ENCODE peak calls at places on chromosome 13, in four cellular contexts. J is nephron progenitor cell, Y is mammary epithelial cell, D is fibroblast of lung. A is an unnamed sample.
A peak's percentile ranks its signal among the peaks of the same experiment; 100 is the strongest.

GRCh38 chr13:38804061-38804460 is 117.2 kb downstream of the FREM2 start:
- DNase-seq in J (no peak), Y (no peak), D (no peak), A (no peak)

GRCh38 chr13:34941436-34941834 is 635 bp upstream of the NBEA start:
- DNase-seq in J (no peak), Y (no peak), D (no peak), A (no peak)

GRCh38 chr13:112450567-112451240 is 74.5 kb downstream of the SPACA7 start:
- DNase-seq in J (no peak), Y (no peak), D (no peak), A (no peak)

GRCh38 chr13:32261567-32261966 is 53.6 kb downstream of the ZAR1L start:
- DNase-seq in J (no peak), Y (peak; percentile 60), D (peak; percentile 95), A (peak; percentile 60)

GRCh38 chr13:46297338-46297737 is 85.6 kb downstream of the LRRC63 start:
- DNase-seq in J (no peak), Y (no peak), D (peak; percentile 35), A (no peak)

GRCh38 chr13:41847216-41847615 is 113.7 kb downstream of the VWA8 start:
- DNase-seq in J (no peak), Y (no peak), D (no peak), A (no peak)

GRCh38 chr13:39590466-39591036 is 12.4 kb downstream of the LHFPL6 start:
- DNase-seq in J (no peak), Y (no peak), D (no peak), A (no peak)

GRCh38 chr13:23956106-23956505 is 58.8 kb upstream of the C1QTNF9B start:
- DNase-seq in J (no peak), Y (peak; percentile 90), D (peak; percentile 85), A (no peak)

GRCh38 chr13:24134772-24135171 is 25.7 kb upstream of the SPATA13 start:
- DNase-seq in J (no peak), Y (no peak), D (peak; percentile 64), A (no peak)

GRCh38 chr13:23460309-23460708 is 26.8 kb upstream of the SACS start:
- DNase-seq in J (no peak), Y (no peak), D (no peak), A (no peak)

GRCh38 chr13:48194392-48194754 is 38.6 kb upstream of the ITM2B start:
- DNase-seq in J (no peak), Y (peak; percentile 63), D (peak; percentile 8), A (no peak)

GRCh38 chr13:59303433-59303832 is 860.3 kb downstream of the DIAPH3 start:
- DNase-seq in J (no peak), Y (no peak), D (peak; percentile 78), A (no peak)

GRCh38 chr13:97003071-97003470 is 8.8 kb upstream of the OXGR1 start:
- DNase-seq in J (no peak), Y (peak; percentile 25), D (peak; percentile 71), A (no peak)

GRCh38 chr13:90717451-90717936 is 630.0 kb upstream of the MIR17HG start:
- DNase-seq in J (no peak), Y (peak; percentile 76), D (peak; percentile 97), A (peak; percentile 9)

GRCh38 chr13:21063031-21063430 is 1.6 kb upstream of the LATS2 start:
- DNase-seq in J (no peak), Y (no peak), D (no peak), A (no peak)

GRCh38 chr13:31476753-31477152 is 262.6 kb upstream of the RXFP2 start:
- DNase-seq in J (no peak), Y (no peak), D (peak; percentile 6), A (no peak)

GRCh38 chr13:44577236-44578063 is 1.3 kb upstream of the TSC22D1 start:
- DNase-seq in J (peak; percentile 99), Y (peak; percentile 93), D (peak; percentile 93), A (peak; percentile 85)

GRCh38 chr13:106597190-106597589 is 29.3 kb upstream of the ARGLU1 start:
- DNase-seq in J (no peak), Y (no peak), D (no peak), A (peak; percentile 51)

GRCh38 chr13:40060318-40061007 is 405.0 kb downstream of the COG6 start:
- DNase-seq in J (no peak), Y (peak; percentile 99), D (peak; percentile 94), A (peak; percentile 91)

GRCh38 chr13:35309711-35310110 is 166.8 kb downstream of the MAB21L1 start:
- DNase-seq in J (no peak), Y (no peak), D (no peak), A (no peak)

GRCh38 chr13:75202981-75203380 is 279.0 kb downstream of the TBC1D4 start:
- DNase-seq in J (no peak), Y (no peak), D (no peak), A (no peak)

GRCh38 chr13:61410669-61411297 is 4.9 kb downstream of the PCDH20 start:
- DNase-seq in J (no peak), Y (no peak), D (peak; percentile 9), A (no peak)

GRCh38 chr13:98681017-98681416 is 71.5 kb downstream of the SLC15A1 start:
- DNase-seq in J (no peak), Y (no peak), D (no peak), A (no peak)

GRCh38 chr13:104008571-104009435 is 942.6 kb upstream of the SLC10A2 start:
- DNase-seq in J (no peak), Y (peak; percentile 30), D (peak; percentile 94), A (peak; percentile 2)

GRCh38 chr13:50129923-50130685 is 114.9 kb downstream of the KCNRG start:
- DNase-seq in J (peak; percentile 58), Y (no peak), D (peak; percentile 35), A (peak; percentile 47)

GRCh38 chr13:101144808-101145419 is 271.4 kb downstream of the NALCN start:
- DNase-seq in J (peak; percentile 27), Y (peak; percentile 30), D (peak; percentile 47), A (peak; percentile 32)

GRCh38 chr13:38796890-38797289 is 110.0 kb downstream of the FREM2 start:
- DNase-seq in J (no peak), Y (no peak), D (no peak), A (no peak)

GRCh38 chr13:97116754-97117153 is 105.4 kb upstream of the MBNL2 start:
- DNase-seq in J (no peak), Y (peak; percentile 64), D (peak; percentile 80), A (no peak)

GRCh38 chr13:94620286-94620896 is 18.7 kb downstream of the GPR180 start:
- DNase-seq in J (peak; percentile 15), Y (peak; percentile 28), D (peak; percentile 11), A (no peak)

GRCh38 chr13:57045816-57046691 is 94.7 kb upstream of the PRR20A start:
- DNase-seq in J (no peak), Y (no peak), D (no peak), A (no peak)

GRCh38 chr13:90696254-90696653 is 651.2 kb upstream of the MIR17HG start:
- DNase-seq in J (no peak), Y (peak; percentile 76), D (peak; percentile 86), A (no peak)

GRCh38 chr13:110337287-110337686 is 30.2 kb downstream of the COL4A2 start:
- DNase-seq in J (no peak), Y (no peak), D (no peak), A (no peak)

GRCh38 chr13:73129023-73129422 is 70.2 kb downstream of the KLF5 start:
- DNase-seq in J (no peak), Y (no peak), D (peak; percentile 49), A (no peak)

GRCh38 chr13:28140433-28141125 is 2.2 kb downstream of the PAN3 start:
- DNase-seq in J (no peak), Y (no peak), D (peak; percentile 32), A (no peak)